ENCODE peak calls at places on chromosomes 13 and 19, in five cellular contexts. E is heart left ventricle, V is progenitor cell of endocrine pancreas, F is lower leg skin, L is RWPE1. I is an unnamed sample.

GRCh38 chr19:43620061-43621001 is 902 bp upstream of the ZNF428 start:
- DNase-seq in L (no peak), V (no peak), F (no peak), E (no peak), I (no peak)

GRCh38 chr13:97855570-97855970 is 97.9 kb upstream of the IPO5 start:
- DNase-seq in E (no peak), L (peak), V (peak), F (no peak), I (no peak)

GRCh38 chr19:13521066-13521465 is 14.8 kb upstream of the CACNA1A start:
- DNase-seq in F (no peak), L (no peak), V (no peak), E (no peak), I (no peak)

GRCh38 chr13:42056585-42056984 is 8.1 kb downstream of the DGKH start:
- DNase-seq in V (no peak), L (no peak), E (no peak), F (no peak), I (no peak)

GRCh38 chr13:73860501-73860900 is 273.7 kb downstream of the KLF12 start:
- DNase-seq in L (no peak), V (no peak), F (no peak), E (no peak), I (no peak)

GRCh38 chr19:54106716-54107115 is 4.1 kb downstream of the NDUFA3 start:
- DNase-seq in F (no peak), L (no peak), E (no peak), V (no peak), I (no peak)

GRCh38 chr19:10655457-10656312 is 1.5 kb downstream of the ILF3 start:
- DNase-seq in E (no peak), L (no peak), V (no peak), F (no peak), I (no peak)

GRCh38 chr13:82717249-82717648 is 1165.0 kb downstream of the SLITRK1 start:
- DNase-seq in F (no peak), V (no peak), L (peak), E (no peak), I (no peak)

GRCh38 chr13:32187651-32188050 is 127.5 kb downstream of the ZAR1L start:
- DNase-seq in F (no peak), L (no peak), E (no peak), V (no peak), I (no peak)

GRCh38 chr19:51439021-51439465 is 19.2 kb downstream of the SIGLEC8 start:
- DNase-seq in V (no peak), L (peak), E (no peak), F (peak), I (no peak)

GRCh38 chr13:50873481-50873880 is 30.0 kb upstream of the DLEU7 start:
- DNase-seq in F (no peak), V (no peak), L (no peak), E (no peak), I (no peak)

GRCh38 chr13:113653264-113654174 is 4.5 kb downstream of the ATP4B start:
- DNase-seq in F (peak), V (no peak), L (no peak), E (peak), I (peak)

GRCh38 chr19:51799998-51800848 is 5.3 kb downstream of the FPR3 start:
- DNase-seq in E (peak), V (no peak), L (no peak), F (no peak), I (no peak)

GRCh38 chr19:4329858-4330257 is 8.8 kb downstream of the STAP2 start:
- DNase-seq in E (no peak), F (no peak), L (no peak), V (no peak), I (no peak)

GRCh38 chr13:21767032-21767431 is 96.2 kb downstream of the FGF9 start:
- DNase-seq in E (no peak), L (no peak), F (no peak), V (no peak), I (no peak)

GRCh38 chr19:6772028-6772865 is at the start of gene VAV1:
- DNase-seq in L (no peak), V (no peak), F (peak), E (peak), I (peak)

GRCh38 chr13:45063261-45063870 is 56.9 kb upstream of the GTF2F2 start:
- DNase-seq in F (no peak), L (no peak), V (no peak), E (no peak), I (no peak)

GRCh38 chr13:93752506-93752905 is 525.9 kb downstream of the GPC6 start:
- DNase-seq in L (no peak), E (peak), F (no peak), V (no peak), I (no peak)

GRCh38 chr13:50310734-50311133 is 295.5 kb downstream of the KCNRG start:
- DNase-seq in E (no peak), F (no peak), L (no peak), V (no peak), I (no peak)

DNA sequence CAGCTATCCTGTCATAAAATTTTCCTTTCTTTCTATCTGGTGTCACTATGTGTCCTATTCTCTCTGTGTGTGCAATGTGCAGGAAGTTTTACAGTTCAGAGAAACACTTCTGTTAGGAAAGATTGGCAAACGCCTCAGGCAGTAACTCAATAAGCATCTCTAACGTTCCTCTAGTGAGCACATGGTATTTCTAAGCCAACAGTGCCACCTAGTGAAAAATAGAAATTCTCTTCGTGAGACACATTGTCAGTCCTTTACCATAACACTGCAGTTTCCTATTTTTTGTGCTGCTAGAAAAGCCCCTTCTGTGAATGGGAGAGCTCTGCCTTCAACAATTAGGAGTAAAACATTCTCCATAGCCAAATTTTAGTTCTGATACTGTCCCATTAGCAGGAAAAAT is 50.7 kb downstream of the ZNF723 start:
- DNase-seq in E (no peak), V (no peak), L (no peak), F (no peak), I (no peak)
- TF ChIP-seq CTCF in E (peak), V (peak), L (no peak), F (no peak), I (no peak)

GRCh38 chr19:8074501-8074900 is 21.9 kb downstream of the CCL25 start:
- DNase-seq in E (no peak), L (no peak), V (no peak), F (no peak), I (no peak)

GRCh38 chr19:8064866-8065486 is 12.4 kb downstream of the CCL25 start:
- DNase-seq in L (no peak), F (no peak), E (no peak), V (no peak), I (no peak)

GRCh38 chr19:8071912-8072311 is 19.4 kb downstream of the CCL25 start:
- DNase-seq in F (no peak), E (no peak), V (no peak), L (no peak), I (no peak)

GRCh38 chr19:8065489-8066261 is 13.1 kb downstream of the CCL25 start:
- DNase-seq in V (no peak), E (peak), F (no peak), L (no peak), I (no peak)

DNA sequence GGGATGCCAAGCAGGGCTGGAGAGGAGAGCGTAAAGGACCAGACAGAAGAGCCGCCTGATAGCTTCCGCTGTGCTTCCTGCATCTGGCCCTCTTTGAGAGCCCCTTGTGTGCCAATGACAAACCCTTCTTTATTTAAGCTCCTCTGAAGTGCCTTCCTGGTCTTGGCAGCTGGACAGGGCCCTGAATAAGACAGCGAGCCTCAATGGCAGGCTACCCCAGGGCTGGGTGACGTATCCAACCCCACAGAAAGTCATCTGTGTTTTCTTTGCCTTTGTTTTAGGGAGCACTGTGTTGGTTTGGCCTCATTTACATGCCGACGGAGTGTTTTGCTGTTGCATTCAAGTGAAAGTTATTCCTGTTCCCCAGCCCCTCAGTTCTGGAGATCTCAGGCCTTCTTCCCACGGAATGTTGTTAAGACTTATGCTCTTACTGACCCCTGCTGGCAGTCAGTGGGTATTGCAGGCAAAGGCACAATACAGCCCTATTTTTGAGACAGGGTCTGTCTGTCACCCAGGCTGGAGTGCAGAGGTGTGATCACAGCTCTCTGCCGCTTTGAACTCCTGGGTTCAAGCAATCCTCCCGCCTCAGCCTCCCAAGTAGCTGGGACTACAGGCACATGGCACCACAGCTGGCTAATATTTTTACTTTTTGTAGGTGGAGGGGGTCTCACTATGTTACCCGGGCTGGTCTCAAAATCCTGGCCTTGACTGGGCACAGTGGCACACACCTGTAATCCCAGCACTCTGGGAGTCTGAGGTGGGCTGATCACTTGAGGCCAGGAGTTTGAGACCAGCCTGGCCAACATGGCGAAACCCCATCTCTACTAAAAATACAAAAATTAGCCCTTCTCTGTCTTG is 16.8 kb downstream of the CCL25 start:
- DNase-seq in V (no peak), E (no peak), F (no peak), L (no peak), I (no peak)
- TF ChIP-seq CTCF in V (peak), E (no peak), F (no peak), L (peak), I (no peak)

GRCh38 chr13:30353060-30353459 is 45.7 kb upstream of the KATNAL1 start:
- DNase-seq in E (no peak), F (no peak), V (no peak), L (no peak), I (no peak)

GRCh38 chr13:30354481-30355404 is 47.4 kb upstream of the KATNAL1 start:
- DNase-seq in V (no peak), F (peak), L (no peak), E (no peak), I (no peak)

GRCh38 chr13:30353601-30354000 is 46.2 kb upstream of the KATNAL1 start:
- DNase-seq in E (no peak), L (no peak), V (no peak), F (no peak), I (no peak)

GRCh38 chr13:30355839-30356238 is 48.5 kb upstream of the KATNAL1 start:
- DNase-seq in V (no peak), F (no peak), E (no peak), L (no peak), I (no peak)

GRCh38 chr13:30355405-30355741 is 48.0 kb upstream of the KATNAL1 start:
- DNase-seq in E (no peak), V (peak), F (peak), L (no peak), I (no peak)
- TF ChIP-seq CTCF in E (peak), V (peak), F (no peak), L (no peak), I (peak)

GRCh38 chr13:100521912-100522490 is 66.6 kb downstream of the GGACT start:
- DNase-seq in E (no peak), L (no peak), F (no peak), V (no peak), I (no peak)
- TF ChIP-seq CTCF in E (no peak), L (no peak), F (no peak), V (no peak), I (no peak)

GRCh38 chr13:72585254-72585653 is 142.2 kb downstream of the MZT1 start:
- DNase-seq in L (no peak), V (no peak), F (no peak), E (no peak), I (no peak)
- TF ChIP-seq CTCF in L (no peak), V (no peak), F (no peak), E (no peak), I (no peak)

GRCh38 chr19:48363810-48364563 is at the start of the genes SYNGR4 and TMEM143:
- DNase-seq in V (peak), E (peak), F (peak), L (peak), I (peak)

GRCh38 chr19:48361912-48362311 is 1.8 kb downstream of the TMEM143 start:
- DNase-seq in E (no peak), L (no peak), F (no peak), V (no peak), I (no peak)

GRCh38 chr19:48362716-48363499 is 832 bp downstream of the TMEM143 start:
- DNase-seq in F (peak), E (peak), L (peak), V (peak), I (peak)

GRCh38 chr19:48364564-48365363 is 597 bp downstream of the SYNGR4 start:
- DNase-seq in L (no peak), E (no peak), F (peak), V (no peak), I (no peak)

GRCh38 chr19:48363500-48363809 is 285 bp downstream of the TMEM143 start:
- DNase-seq in F (peak), L (no peak), V (peak), E (no peak), I (no peak)
- TF ChIP-seq CTCF in F (no peak), L (no peak), V (no peak), E (no peak), I (no peak)

GRCh38 chr19:16834747-16835146 is 5.5 kb downstream of the SIN3B start:
- DNase-seq in V (no peak), E (no peak), L (no peak), F (no peak), I (no peak)

GRCh38 chr19:16831531-16831930 is 2.3 kb downstream of the SIN3B start:
- DNase-seq in V (no peak), L (no peak), F (no peak), E (no peak), I (no peak)

GRCh38 chr19:16841391-16841926 is 12.3 kb downstream of the SIN3B start:
- DNase-seq in E (no peak), F (no peak), L (no peak), V (no peak), I (no peak)

GRCh38 chr19:16836906-16837362 is 7.7 kb downstream of the SIN3B start:
- DNase-seq in V (no peak), F (no peak), E (no peak), L (no peak), I (no peak)

DNA sequence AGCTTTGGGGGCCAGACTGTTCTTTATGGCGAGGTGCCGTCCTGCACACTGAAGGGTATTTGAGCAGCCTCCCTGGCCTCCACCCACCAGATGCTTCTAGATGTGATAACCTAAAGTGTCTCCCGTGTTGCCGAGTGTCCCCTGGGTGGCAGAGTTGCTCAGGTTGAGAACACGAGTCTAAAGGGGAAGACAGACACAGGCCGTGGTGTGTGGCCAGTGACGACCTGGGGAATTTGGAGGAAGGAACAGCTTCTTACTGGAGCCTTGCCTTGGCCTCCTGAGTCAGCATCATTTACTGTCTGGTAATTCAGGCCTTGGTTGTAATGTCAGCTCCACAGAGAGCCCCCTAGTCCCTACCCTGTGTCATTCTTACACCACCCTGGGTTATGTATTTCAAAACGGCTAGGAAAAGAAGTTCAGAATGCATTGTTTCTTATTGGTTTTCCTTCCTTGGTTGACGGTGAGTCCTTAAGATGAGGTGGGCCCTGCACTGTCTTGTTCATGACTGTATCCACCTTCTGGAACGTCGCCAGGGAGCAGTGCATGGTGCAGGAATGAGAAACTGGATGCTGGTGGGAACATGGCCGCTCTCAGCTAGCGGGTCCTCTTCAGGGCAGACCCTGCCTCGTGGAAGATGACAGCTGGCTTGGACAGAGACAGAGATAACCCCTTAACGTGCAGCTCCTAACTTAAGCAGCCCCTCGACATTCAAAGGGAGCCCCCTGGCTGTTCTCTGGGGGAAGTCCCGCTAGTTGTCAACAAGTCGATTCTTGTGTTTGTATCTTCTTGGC is 7.1 kb downstream of the SIN3B start:
- DNase-seq in L (no peak), E (peak), V (no peak), F (no peak), I (no peak)
- TF ChIP-seq CTCF in L (no peak), E (no peak), V (no peak), F (no peak), I (no peak)

GRCh38 chr13:29428310-29428991 is 167.0 kb downstream of the SLC7A1 start:
- DNase-seq in E (peak), V (no peak), F (no peak), L (peak), I (no peak)
- TF ChIP-seq CTCF in E (peak), V (peak), F (no peak), L (no peak), I (no peak)